ENCODE peak calls at places on chromosome 12, in seven cellular contexts. A, H, P, D, Z, J and L are unnamed samples.

GRCh38 chr12:131095826-131096680 is 142.3 kb downstream of the ADGRD1 start:
- DNase-seq in H (no peak), P (no peak), D (no peak), A (no peak), J (no peak), Z (no peak), L (peak; percentile 10)

GRCh38 chr12:50573271-50573670 is 68.5 kb downstream of the DIP2B start:
- DNase-seq in A (no peak), H (no peak), J (no peak), P (no peak), D (no peak), Z (no peak), L (no peak)

GRCh38 chr12:81792666-81793065 is 33.5 kb upstream of the PPFIA2 start:
- DNase-seq in Z (no peak), P (no peak), D (no peak), J (no peak), A (no peak), H (no peak), L (no peak)

GRCh38 chr12:99135376-99135775 is 490.3 kb downstream of the APAF1 start:
- DNase-seq in D (no peak), P (no peak), Z (no peak), H (no peak), J (no peak), A (no peak), L (no peak)

GRCh38 chr12:29962276-29963035 is 178.7 kb upstream of the TMTC1 start:
- DNase-seq in H (no peak), Z (no peak), D (no peak), A (no peak), P (no peak), J (no peak), L (peak; percentile 55)

GRCh38 chr12:57724936-57725740 is 13.4 kb downstream of the AGAP2 start:
- DNase-seq in Z (no peak), D (no peak), J (no peak), H (no peak), A (peak; percentile 30), P (no peak), L (no peak)

GRCh38 chr12:111404362-111405148 is 1.2 kb upstream of the SH2B3 start:
- DNase-seq in A (peak; percentile 92), P (no peak), J (peak; percentile 85), Z (no peak), D (no peak), H (no peak), L (no peak)

GRCh38 chr12:75699728-75700496 is 188.5 kb upstream of the KRR1 start:
- DNase-seq in D (no peak), A (peak; percentile 48), J (no peak), P (no peak), Z (no peak), H (no peak), L (no peak)

GRCh38 chr12:115037830-115038229 is 353.9 kb upstream of the TBX3 start:
- DNase-seq in A (no peak), J (no peak), P (no peak), Z (no peak), H (no peak), D (no peak), L (no peak)

GRCh38 chr12:590206-590750 is 73.0 kb downstream of the NINJ2 start:
- DNase-seq in J (no peak), D (no peak), H (no peak), P (no peak), Z (no peak), A (no peak), L (no peak)

GRCh38 chr12:11872055-11872454 is 198.7 kb upstream of the BCL2L14 start:
- DNase-seq in H (no peak), P (no peak), Z (no peak), A (no peak), J (no peak), D (no peak), L (no peak)

GRCh38 chr12:19910681-19911080 is 457.7 kb upstream of the PDE3A start:
- DNase-seq in A (no peak), P (no peak), Z (no peak), H (no peak), J (no peak), D (no peak), L (no peak)

GRCh38 chr12:107079172-107080011 is 14.0 kb downstream of the CRY1 start:
- DNase-seq in A (peak; percentile 40), Z (no peak), H (no peak), P (peak; percentile 3), D (no peak), J (peak; percentile 20), L (no peak)

GRCh38 chr12:11765817-11766794 is 116.6 kb downstream of the ETV6 start:
- DNase-seq in D (no peak), A (no peak), P (peak; percentile 76), Z (no peak), J (no peak), H (peak; percentile 56), L (peak; percentile 64)

GRCh38 chr12:16454481-16454880 is 107.0 kb downstream of the MGST1 start:
- DNase-seq in A (no peak), P (no peak), J (no peak), D (no peak), Z (no peak), H (no peak), L (no peak)

GRCh38 chr12:67885370-67886169 is 103.7 kb upstream of the IFNG-AS1 start:
- DNase-seq in P (no peak), A (no peak), H (no peak), J (no peak), Z (no peak), D (no peak), L (no peak)

GRCh38 chr12:1875608-1876007 is 42.8 kb downstream of the CACNA2D4 start:
- DNase-seq in J (no peak), D (no peak), H (no peak), P (no peak), A (no peak), Z (no peak), L (no peak)

DNA sequence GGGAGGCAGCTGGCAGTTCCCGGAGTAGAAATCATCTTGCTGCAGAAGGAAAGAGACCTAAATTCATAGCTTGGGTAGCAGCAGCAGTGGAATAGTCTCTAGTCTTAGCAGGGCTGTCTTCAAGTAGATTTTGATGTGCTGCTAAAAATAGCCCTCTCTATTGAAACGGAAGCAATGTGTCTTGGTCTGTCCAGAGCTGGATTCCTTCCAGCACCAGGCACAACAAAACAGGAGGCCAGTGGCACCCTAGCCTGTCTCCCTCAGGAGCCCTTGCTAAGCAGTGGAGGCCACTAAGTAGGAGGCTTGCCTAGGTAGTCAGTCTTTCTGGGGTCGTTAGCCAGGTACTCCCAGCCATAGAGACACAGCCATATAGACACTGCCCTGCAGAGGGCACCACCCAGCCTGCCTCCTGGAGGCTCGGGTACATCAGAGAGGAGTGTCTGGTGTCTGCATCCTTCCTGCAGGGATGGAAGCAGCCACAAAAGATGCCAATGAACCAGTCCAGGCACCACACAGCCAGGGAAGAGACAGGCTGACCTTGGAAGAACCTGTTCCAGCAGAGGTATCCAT is 97.5 kb downstream of the CRACR2A start:
- DNase-seq in J (peak; percentile 12), A (peak; percentile 80), P (peak; percentile 12), D (no peak), Z (no peak), H (no peak), L (no peak)
- TF ChIP-seq CTCF in J (peak; percentile 27), A (peak; percentile 82), P (no peak), D (peak; percentile 54), Z (peak; percentile 31), H (no peak), L (no peak)

GRCh38 chr12:15152456-15152855 is 68.8 kb downstream of the RERG start:
- DNase-seq in H (no peak), A (no peak), Z (no peak), J (no peak), D (no peak), P (no peak), L (no peak)

GRCh38 chr12:15154108-15154507 is 67.1 kb downstream of the RERG start:
- DNase-seq in H (no peak), Z (no peak), A (no peak), D (no peak), P (no peak), J (no peak), L (no peak)

GRCh38 chr12:15151141-15152091 is 69.8 kb downstream of the RERG start:
- DNase-seq in A (peak; percentile 35), H (no peak), P (no peak), Z (peak; percentile 28), J (no peak), D (peak; percentile 6), L (no peak)

GRCh38 chr12:15155271-15155670 is 65.9 kb downstream of the RERG start:
- DNase-seq in H (no peak), A (no peak), D (no peak), P (no peak), J (no peak), Z (no peak), L (peak; percentile 35)

DNA sequence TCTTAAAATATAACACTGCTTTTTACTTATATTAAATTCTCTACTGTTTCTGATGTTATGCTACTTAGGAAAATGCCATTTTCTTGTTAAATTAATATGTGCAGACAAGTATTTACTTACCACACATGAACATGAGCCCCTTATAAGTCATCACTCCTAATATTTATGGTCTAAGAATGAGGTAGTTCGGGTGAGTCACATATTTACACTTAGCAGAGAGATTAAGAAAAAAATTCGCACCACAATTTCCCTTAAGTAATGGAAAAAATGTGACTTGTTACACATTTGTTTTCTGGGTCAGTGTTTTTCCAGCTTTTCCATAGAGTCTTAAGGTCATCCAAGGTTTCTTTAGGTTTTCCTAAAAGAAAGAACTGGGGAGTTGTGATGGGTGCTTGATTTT is 68.4 kb downstream of the RERG start:
- DNase-seq in H (no peak), D (no peak), P (no peak), A (no peak), Z (no peak), J (no peak), L (no peak)
- TF ChIP-seq POLR2AphosphoS5 in H (peak; percentile 55), D (no peak), P (no peak), A (no peak), Z (no peak), J (no peak), L (no peak)

GRCh38 chr12:21850419-21850818 is 75.9 kb upstream of the KCNJ8 start:
- DNase-seq in H (no peak), A (no peak), P (no peak), J (no peak), Z (no peak), D (no peak), L (no peak)
- H3K4me3 ChIP-seq in H (no peak overlapping the region), A (no peak overlapping the region), P (no peak overlapping the region), J (no peak overlapping the region), Z (no peak overlapping the region), D (no peak overlapping the region), L (no peak overlapping the region)

DNA sequence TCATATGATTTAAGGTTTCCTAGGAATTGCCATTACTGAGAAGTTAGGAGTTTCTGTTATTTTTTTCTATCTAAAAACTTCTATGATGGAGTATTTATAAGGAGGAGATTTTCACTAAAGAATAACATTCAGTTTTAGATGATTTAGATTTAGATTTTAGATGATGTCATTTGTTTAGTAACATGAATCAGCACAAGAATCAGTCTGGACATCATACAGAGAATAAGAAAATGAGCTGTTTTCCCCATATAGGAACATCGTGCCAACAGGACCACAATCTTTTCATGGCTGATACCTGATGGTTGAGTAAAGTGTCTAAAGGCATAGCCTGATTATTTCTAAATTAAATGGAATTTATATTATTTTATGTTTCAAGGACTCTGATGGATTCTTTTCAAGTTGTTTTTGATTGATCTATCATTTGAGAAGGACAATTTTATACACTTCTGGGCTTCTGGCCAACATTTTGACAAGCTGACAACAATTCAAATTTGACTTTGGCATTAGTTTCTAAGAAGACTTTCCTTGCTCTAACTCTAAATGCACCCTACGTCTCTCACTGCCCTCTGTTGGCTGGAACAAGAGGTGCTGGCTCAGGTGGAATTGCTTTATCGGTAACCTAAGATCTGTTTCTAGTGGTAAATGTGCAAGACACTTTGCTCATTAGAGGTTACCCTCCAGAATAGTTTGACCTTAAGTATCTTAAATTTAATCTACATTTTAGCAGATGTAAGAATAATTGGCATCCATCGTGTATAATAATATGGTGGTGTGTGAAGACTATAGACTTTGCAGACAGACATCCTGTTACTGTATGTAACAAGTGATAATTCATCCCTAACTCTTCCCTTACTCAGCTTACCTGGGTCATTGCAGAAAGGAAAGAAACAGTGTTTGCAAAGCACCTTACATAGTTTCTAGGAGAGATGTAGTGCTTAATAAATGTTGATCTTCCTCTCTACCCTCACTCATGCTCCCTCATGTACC is 42.8 kb upstream of the CPSF6 start:
- DNase-seq in Z (no peak), A (peak; percentile 34), H (peak; percentile 11), D (no peak), P (peak; percentile 7), J (no peak), L (no peak)
- TF ChIP-seq CTCF in Z (no peak), A (peak; percentile 71), H (peak; percentile 28), D (peak; percentile 40), P (peak; percentile 20), J (peak; percentile 57), L (no peak)